ENCODE peak calls at places on chromosomes 5 and 9, in six cellular contexts. Q, Z, A, P, C and D are unnamed samples.

GRCh38 chr9:73845539-73845938 is 651.6 kb upstream of the RORB start:
- DNase-seq in Q (no peak), C (no peak), Z (no peak), A (no peak), P (no peak), D (no peak)

GRCh38 chr5:135920199-135920598 is 24.6 kb upstream of the IL9 start:
- DNase-seq in C (no peak), P (no peak), Q (no peak), Z (no peak), A (no peak), D (no peak)

GRCh38 chr9:131438190-131438589 is 44.3 kb downstream of the PRRC2B start:
- DNase-seq in P (no peak), A (no peak), Z (no peak), C (no peak), Q (no peak), D (no peak)

GRCh38 chr9:107710552-107710951 is 221.0 kb upstream of the KLF4 start:
- DNase-seq in A (no peak), P (no peak), Z (no peak), Q (no peak), C (no peak), D (no peak)

GRCh38 chr5:134948929-134949328 is 18.8 kb upstream of the CATSPER3 start:
- DNase-seq in P (no peak), A (no peak), Z (no peak), Q (peak; percentile 79), C (no peak), D (no peak)

GRCh38 chr5:171588790-171589189 is 169.3 kb downstream of the FGF18 start:
- DNase-seq in Z (no peak), Q (no peak), A (no peak), C (no peak), P (no peak), D (no peak)

GRCh38 chr5:126525630-126526245 is 69.3 kb downstream of the ALDH7A1 start:
- DNase-seq in Q (peak; percentile 84), Z (no peak), C (no peak), P (peak; percentile 82), A (no peak), D (no peak)

GRCh38 chr5:153985498-153985897 is 53.2 kb downstream of the FAM114A2 start:
- DNase-seq in Q (no peak), Z (no peak), C (no peak), A (no peak), P (peak; percentile 64), D (no peak)

GRCh38 chr5:90655423-90655822 is 96.8 kb downstream of the ADGRV1 start:
- DNase-seq in Q (no peak), Z (no peak), P (no peak), A (no peak), C (no peak), D (no peak)

GRCh38 chr5:15539951-15540350 is 40.0 kb downstream of the FBXL7 start:
- DNase-seq in Z (no peak), Q (no peak), C (no peak), P (no peak), A (no peak), D (no peak)

GRCh38 chr5:14595877-14596276 is 14.3 kb downstream of the OTULINL start:
- DNase-seq in Q (no peak), P (no peak), A (no peak), C (no peak), Z (no peak), D (no peak)

GRCh38 chr9:136627703-136628102 is 35.0 kb upstream of the EGFL7 start:
- DNase-seq in A (no peak), P (no peak), C (no peak), Q (no peak), Z (no peak), D (no peak)

GRCh38 chr5:73997936-73998335 is 371.9 kb downstream of the ARHGEF28 start:
- DNase-seq in P (no peak), Q (no peak), A (no peak), C (no peak), Z (no peak), D (no peak)

GRCh38 chr5:129046151-129046550 is 48.4 kb upstream of the ISOC1 start:
- DNase-seq in Q (no peak), C (no peak), P (no peak), A (no peak), Z (no peak), D (no peak)

GRCh38 chr9:136499071-136499934 is 16.5 kb upstream of the SEC16A start:
- DNase-seq in Q (no peak), P (no peak), C (no peak), Z (no peak), A (no peak), D (no peak)